ENCODE peak calls at places on chromosomes 16 and 17, in five cellular contexts. B is mesenchymal stem cell, G is lung, R is HCT116, X is PC-3. N is an unnamed sample.

GRCh38 chr17:80898706-80899105 is 92.9 kb upstream of the CHMP6 start:
- DNase-seq in B (no peak), G (no peak), R (no peak), X (no peak), N (peak)

GRCh38 chr17:27339198-27339835 is 45.4 kb downstream of the WSB1 start:
- DNase-seq in B (no peak), G (no peak), R (no peak), X (no peak), N (no peak)

GRCh38 chr17:299546-299945 is 53.1 kb downstream of the RPH3AL start:
- DNase-seq in B (no peak), G (no peak), R (no peak), X (no peak), N (peak)

GRCh38 chr17:17823433-17824118 is 13.2 kb downstream of the SREBF1 start:
- DNase-seq in B (peak), G (peak), R (peak), X (peak), N (peak)

GRCh38 chr17:70165383-70165782 is 3.9 kb upstream of the KCNJ2 start:
- DNase-seq in B (no peak), G (no peak), R (no peak), X (no peak), N (no peak)

GRCh38 chr17:79065105-79065670 is 9.4 kb upstream of the ENGASE start:
- DNase-seq in B (peak), G (no peak), R (peak), X (peak), N (peak)

GRCh38 chr17:10149573-10150399 is 48.6 kb downstream of the GAS7 start:
- DNase-seq in B (peak), G (no peak), R (peak), X (peak), N (peak)

GRCh38 chr16:27515874-27516353 is 33.8 kb downstream of the GTF3C1 start:
- DNase-seq in B (peak), G (no peak), R (peak), X (peak), N (no peak)

GRCh38 chr16:3458852-3459361 is 15.4 kb downstream of the NAA60 start:
- DNase-seq in B (peak), G (peak), R (no peak), X (peak), N (peak)

GRCh38 chr17:19021622-19022083 is 17.1 kb upstream of the FAM83G start:
- DNase-seq in B (no peak), G (no peak), R (no peak), X (no peak), N (no peak)

GRCh38 chr17:8696951-8697745 is 47.5 kb downstream of the CCDC42 start:
- DNase-seq in B (peak), G (no peak), R (no peak), X (no peak), N (peak)

GRCh38 chr16:50500171-50500874 is 47.9 kb upstream of the NKD1 start:
- DNase-seq in B (no peak), G (no peak), R (no peak), X (no peak), N (no peak)
- H3K27ac ChIP-seq in B (no peak), G (no peak), R (no peak), X (no peak), N (no peak)

DNA sequence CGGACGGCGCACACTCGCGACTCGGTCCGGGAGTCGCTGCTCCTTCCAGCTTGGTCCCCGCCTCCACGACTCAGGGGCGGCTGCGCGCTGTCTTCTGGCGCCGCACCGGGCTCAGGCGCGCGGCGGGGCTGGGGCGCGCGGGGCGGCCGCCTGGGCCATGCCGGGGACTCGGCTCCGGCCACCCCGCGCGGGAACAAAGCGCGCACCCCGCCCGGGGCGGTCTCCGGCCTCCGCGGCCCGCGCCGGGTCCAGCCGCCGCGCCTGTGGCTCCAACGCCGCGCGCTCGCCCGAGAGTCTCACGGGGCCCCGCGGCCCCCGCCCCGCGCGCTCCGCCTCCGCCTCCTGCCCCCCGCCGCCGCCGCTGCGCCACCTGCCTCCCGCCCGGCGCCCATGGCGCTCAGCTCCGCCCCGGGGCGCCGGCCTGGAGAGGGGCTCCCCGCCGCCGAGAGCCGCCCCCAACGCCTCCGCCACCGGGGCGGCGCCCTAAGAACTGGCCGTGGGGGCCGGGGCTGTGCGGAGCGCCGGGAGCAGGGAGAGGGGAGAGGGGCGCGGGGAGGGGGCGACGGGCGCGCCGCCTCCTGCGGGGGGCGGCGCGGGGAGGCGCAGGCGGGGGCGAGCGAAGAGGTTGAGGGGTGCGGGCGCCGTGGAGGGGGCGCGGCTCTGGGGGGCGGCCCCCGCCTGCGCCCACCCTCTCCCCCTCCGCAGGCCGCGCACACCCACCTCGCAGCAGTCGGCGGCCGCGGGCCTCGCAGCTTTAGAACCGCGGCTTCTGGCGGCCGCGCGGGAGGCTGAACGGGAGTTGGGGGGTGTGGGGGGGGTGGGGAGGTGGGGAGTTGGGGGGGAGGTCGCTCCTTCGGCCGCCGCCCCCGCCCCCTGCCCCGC is 35.7 kb downstream of the CBFA2T3 start:
- DNase-seq in B (no peak), G (no peak), R (no peak), X (no peak), N (no peak)
- H3K4me3 ChIP-seq in B (peak), G (peak), R (peak), X (no peak), N (no peak)

GRCh38 chr17:55451758-55452468 is 30.3 kb upstream of the MMD start:
- DNase-seq in B (peak), G (no peak), R (no peak), X (no peak), N (no peak)
- H3K27ac ChIP-seq in B (no peak), G (peak), R (no peak), X (peak), N (peak)

GRCh38 chr17:5706835-5707234 is 122.5 kb upstream of the NLRP1 start:
- DNase-seq in B (peak), G (peak), R (peak), X (peak), N (peak)

GRCh38 chr17:5703736-5704135 is 119.4 kb upstream of the NLRP1 start:
- DNase-seq in B (no peak), G (no peak), R (no peak), X (no peak), N (no peak)

GRCh38 chr17:5707482-5707881 is 123.2 kb upstream of the NLRP1 start:
- DNase-seq in B (no peak), G (no peak), R (no peak), X (no peak), N (no peak)

GRCh38 chr17:5705081-5705875 is 121.0 kb upstream of the NLRP1 start:
- DNase-seq in B (no peak), G (no peak), R (no peak), X (no peak), N (no peak)

GRCh38 chr17:5705876-5706420 is 121.6 kb upstream of the NLRP1 start:
- DNase-seq in B (no peak), G (no peak), R (no peak), X (no peak), N (no peak)
- H3K4me3 ChIP-seq in B (no peak), G (no peak), R (no peak), X (no peak), N (no peak)